ENCODE peak calls at places on chromosomes 3 and 15, in four cellular contexts. M is endothelial cell, E is astrocyte of the spinal cord, Z is AG09309. D is an unnamed sample.

GRCh38 chr3:127825764-127826163 is 3.4 kb upstream of the MGLL start:
- DNase-seq in M (no peak), E (no peak), Z (no peak), D (no peak)

GRCh38 chr3:195207731-195208130 is 63.2 kb downstream of the XXYLT1 start:
- DNase-seq in M (no peak), E (no peak), Z (no peak), D (no peak)

GRCh38 chr15:69185706-69186105 is 25.3 kb downstream of the GLCE start:
- DNase-seq in M (no peak), E (no peak), Z (no peak), D (no peak)

GRCh38 chr3:16372362-16373269 is 107.6 kb downstream of the OXNAD1 start:
- DNase-seq in M (no peak), E (no peak), Z (no peak), D (peak; percentile 32)

GRCh38 chr3:158465074-158465473 is 105.9 kb upstream of the MLF1 start:
- DNase-seq in M (no peak), E (no peak), Z (no peak), D (no peak)

GRCh38 chr3:11549580-11550140 is 94.1 kb downstream of the VGLL4 start:
- DNase-seq in M (no peak), E (no peak), Z (no peak), D (no peak)

GRCh38 chr15:43208052-43209002 is 12.5 kb downstream of the EPB42 start:
- DNase-seq in M (no peak), E (no peak), Z (no peak), D (no peak)

GRCh38 chr3:85162905-85163304 is 204.1 kb downstream of the CADM2 start:
- DNase-seq in M (no peak), E (no peak), Z (no peak), D (no peak)

GRCh38 chr3:188558343-188559068 is 404.5 kb downstream of the LPP start:
- DNase-seq in M (no peak), E (peak; percentile 44), Z (no peak), D (no peak)
- TF ChIP-seq CTCF in M (no peak), E (no peak), Z (no peak), D (no peak)

GRCh38 chr3:188840290-188840689 is 331.5 kb upstream of the TPRG1 start:
- DNase-seq in M (no peak), E (no peak), Z (no peak), D (no peak)

GRCh38 chr3:188848947-188849346 is 322.8 kb upstream of the TPRG1 start:
- DNase-seq in M (no peak), E (no peak), Z (no peak), D (no peak)

GRCh38 chr3:188842628-188843027 is 329.1 kb upstream of the TPRG1 start:
- DNase-seq in M (no peak), E (no peak), Z (no peak), D (no peak)

DNA sequence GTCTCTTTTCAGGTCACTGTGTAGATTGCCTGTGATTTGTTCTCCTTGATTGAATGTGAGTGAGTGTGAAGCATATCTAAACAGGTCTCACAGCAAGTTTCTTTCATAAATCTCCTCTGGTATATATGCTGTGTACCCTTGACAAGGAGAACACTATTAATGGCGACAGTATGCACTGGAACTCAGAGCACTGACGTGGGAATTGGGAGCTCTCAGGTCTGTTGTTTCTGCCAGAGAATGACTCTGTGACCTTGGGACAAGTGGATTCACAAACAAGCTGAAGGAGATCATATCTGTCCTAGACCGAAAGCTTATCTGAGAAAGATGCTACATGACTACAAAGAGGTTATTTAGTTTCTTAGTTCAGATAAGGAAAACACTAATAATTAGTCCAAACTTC is 326.3 kb upstream of the TPRG1 start:
- DNase-seq in M (no peak), E (no peak), Z (no peak), D (no peak)
- TF ChIP-seq CTCF in M (no peak), E (no peak), Z (no peak), D (no peak)

GRCh38 chr15:79007066-79007465 is 62.2 kb upstream of the CTSH start:
- DNase-seq in M (peak; percentile 82), E (peak; percentile 24), Z (no peak), D (no peak)
- TF ChIP-seq CTCF in M (peak; percentile 49), E (peak; percentile 49), Z (peak; percentile 62), D (peak; percentile 62)

DNA sequence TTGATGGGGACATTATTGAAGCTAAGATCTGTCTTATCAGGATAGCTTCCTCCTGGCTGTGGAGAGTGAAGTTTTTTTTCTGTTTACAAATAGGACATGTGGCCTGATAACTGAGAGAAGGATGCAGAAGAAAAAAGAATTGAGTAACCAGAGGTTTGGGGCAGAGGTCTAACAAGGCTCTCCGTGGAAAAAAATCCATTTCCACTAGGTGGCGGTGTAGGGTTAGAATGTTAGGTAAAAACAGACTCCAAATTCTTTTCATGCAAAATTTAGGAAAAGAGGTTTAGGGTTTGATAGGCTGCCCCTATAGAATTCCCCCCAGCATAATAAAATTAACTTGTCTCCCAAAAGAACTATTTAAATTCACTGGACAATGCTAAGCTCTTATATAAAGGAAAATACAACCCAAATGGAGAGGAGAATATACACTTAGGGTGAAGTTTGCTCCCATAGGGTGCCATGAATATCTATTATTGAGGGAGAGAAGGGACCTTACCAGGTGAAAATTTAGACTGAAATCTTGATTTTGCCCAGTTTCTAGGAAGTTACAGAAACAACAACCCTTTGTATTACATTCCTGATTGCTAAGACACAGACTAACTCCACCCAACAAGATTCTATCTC is 1560.4 kb downstream of the OTOL1 start:
- DNase-seq in M (peak; percentile 70), E (peak; percentile 53), Z (no peak), D (peak; percentile 40)
- TF ChIP-seq CTCF in M (peak; percentile 85), E (peak; percentile 67), Z (peak; percentile 56), D (peak; percentile 65)

GRCh38 chr3:121878411-121878810 is 15.8 kb upstream of the SLC15A2 start:
- DNase-seq in M (no peak), E (no peak), Z (no peak), D (no peak)

GRCh38 chr3:121885386-121885785 is 8.8 kb upstream of the SLC15A2 start:
- DNase-seq in M (no peak), E (no peak), Z (no peak), D (no peak)

DNA sequence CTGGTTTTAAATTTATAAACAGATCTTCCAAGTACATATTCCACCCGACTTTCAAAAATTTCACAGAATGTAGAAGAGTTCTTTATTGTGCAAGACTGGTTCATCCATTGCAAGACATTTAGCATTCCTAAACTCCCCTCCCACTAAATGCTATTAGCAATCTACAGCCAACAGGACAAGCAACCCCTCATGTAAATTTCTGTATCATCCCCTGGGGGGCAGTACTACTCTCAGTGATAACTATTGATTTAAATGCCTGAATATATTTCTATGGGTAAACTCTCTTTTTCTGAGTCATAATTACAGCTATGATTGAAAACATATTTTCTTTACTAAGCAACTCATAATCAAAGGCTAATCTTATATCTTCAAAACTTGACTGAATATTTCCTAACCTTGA is 10.7 kb upstream of the SLC15A2 start:
- DNase-seq in M (no peak), E (peak; percentile 5), Z (no peak), D (no peak)
- TF ChIP-seq CTCF in M (peak; percentile 65), E (peak; percentile 39), Z (no peak), D (peak; percentile 11)

D was measured in GM10248.